ENCODE peak calls at places on chromosomes 4 and X, in nine cellular contexts. C is neuronal stem cell, D is uterus, V is transverse colon, N is IMR-90, P is A673, F is cardiac muscle cell, W is SK-N-SH, X is body of pancreas. S is an unnamed sample.

GRCh38 chr4:16162891-16163290 is 63.4 kb downstream of the TAPT1 start:
- DNase-seq in N (no peak), P (no peak), W (no peak), C (no peak), D (no peak), X (no peak), V (no peak), F (no peak), S (no peak)

GRCh38 chr4:52096048-52096447 is 44.9 kb downstream of the SPATA18 start:
- DNase-seq in W (no peak), C (no peak), P (no peak), F (no peak), D (no peak), X (no peak), V (no peak), N (peak; percentile 37), S (no peak)

GRCh38 chr4:179225594-179225993 is 1783.4 kb upstream of the AGA start:
- DNase-seq in C (no peak), F (no peak), W (no peak), V (no peak), P (peak; percentile 2), X (no peak), D (no peak), N (peak; percentile 6), S (no peak)

GRCh38 chrX:87900320-87900908 is 382.8 kb downstream of the KLHL4 start:
- DNase-seq in X (no peak), W (no peak), V (no peak), N (no peak), C (no peak), D (no peak), F (no peak), P (no peak), S (no peak)

GRCh38 chr4:687975-688694 is 816 bp downstream of the SLC49A3 start:
- DNase-seq in V (no peak), C (no peak), X (peak; percentile 58), D (no peak), F (no peak), N (no peak), P (no peak), W (no peak), S (no peak)

GRCh38 chr4:10656988-10657387 is 27.6 kb downstream of the CLNK start:
- DNase-seq in V (no peak), N (peak; percentile 43), D (no peak), P (no peak), C (no peak), X (peak; percentile 19), W (no peak), F (no peak), S (no peak)

GRCh38 chr4:59904331-59904730 is 1295.8 kb upstream of the ADGRL3 start:
- DNase-seq in C (no peak), N (no peak), P (no peak), W (no peak), D (no peak), X (no peak), F (no peak), V (no peak), S (no peak)

GRCh38 chr4:80185787-80186548 is 11.3 kb upstream of the PRDM8 start:
- DNase-seq in C (no peak), D (no peak), P (no peak), N (peak; percentile 35), V (no peak), F (no peak), X (no peak), W (no peak), S (no peak)

GRCh38 chr4:87002682-87003043 is 67.9 kb downstream of the AFF1 start:
- DNase-seq in F (no peak), P (no peak), N (no peak), V (no peak), X (no peak), C (peak; percentile 30), W (no peak), D (no peak), S (no peak)

GRCh38 chr4:86855572-86855971 is 6.4 kb upstream of the SLC10A6 start:
- DNase-seq in P (no peak), X (no peak), D (no peak), C (no peak), V (no peak), N (peak; percentile 81), F (peak; percentile 62), W (no peak), S (no peak)

GRCh38 chr4:107913283-107913899 is 18.0 kb upstream of the CYP2U1 start:
- DNase-seq in C (peak; percentile 66), N (peak; percentile 76), W (peak; percentile 36), X (peak; percentile 43), D (peak; percentile 22), F (peak; percentile 88), P (peak; percentile 74), V (peak; percentile 11), S (peak; percentile 23)

GRCh38 chr4:78659665-78660064 is 108.1 kb downstream of the ANXA3 start:
- DNase-seq in P (no peak), W (no peak), D (no peak), F (no peak), N (no peak), C (no peak), V (no peak), X (no peak), S (no peak)
- H3K4me1 ChIP-seq in P (no peaks in the 10 kb centered on the region), W (peaks cover 36% of the 10 kb centered on the region), D (no peaks in the 10 kb centered on the region), F (no peaks in the 10 kb centered on the region), N (peaks cover 5% of the 10 kb centered on the region), C (peaks cover 5% of the 10 kb centered on the region), V (peaks cover 9% of the 10 kb centered on the region), X (peaks cover 9% of the 10 kb centered on the region), S (no peaks in the 10 kb centered on the region)

GRCh38 chr4:41203841-41204240 is 10.5 kb downstream of the APBB2 start:
- DNase-seq in C (no peak), P (no peak), N (no peak), V (no peak), F (no peak), W (no peak), X (no peak), D (no peak), S (no peak)
- H3K4me1 ChIP-seq in C (peaks cover 9% of the 10 kb centered on the region), P (peaks cover 32% of the 10 kb centered on the region), N (peaks cover 27% of the 10 kb centered on the region), V (peaks cover 20% of the 10 kb centered on the region), F (no peaks in the 10 kb centered on the region), W (peaks cover 76% of the 10 kb centered on the region), X (peaks cover 39% of the 10 kb centered on the region), D (no peaks in the 10 kb centered on the region), S (no peaks in the 10 kb centered on the region)

GRCh38 chr4:153834901-153835300 is 46.0 kb upstream of the SFRP2 start:
- DNase-seq in X (no peak), W (no peak), P (no peak), N (no peak), F (no peak), D (no peak), C (peak; percentile 88), V (no peak), S (no peak)
- H3K4me1 ChIP-seq in X (no peaks in the 10 kb centered on the region), W (no peaks in the 10 kb centered on the region), P (no peaks in the 10 kb centered on the region), N (no peaks in the 10 kb centered on the region), F (no peaks in the 10 kb centered on the region), D (no peaks in the 10 kb centered on the region), C (peaks cover 26% of the 10 kb centered on the region), V (no peaks in the 10 kb centered on the region), S (no peaks in the 10 kb centered on the region)

GRCh38 chr4:148271166-148271565 is 171.0 kb downstream of the NR3C2 start:
- DNase-seq in C (no peak), W (no peak), X (no peak), P (no peak), N (no peak), V (no peak), F (no peak), D (no peak), S (no peak)
- H3K4me1 ChIP-seq in C (no peaks in the 10 kb centered on the region), W (no peaks in the 10 kb centered on the region), X (peaks cover 38% of the 10 kb centered on the region), P (no peaks in the 10 kb centered on the region), N (no peaks in the 10 kb centered on the region), V (no peaks in the 10 kb centered on the region), F (peaks cover 4% of the 10 kb centered on the region), D (no peaks in the 10 kb centered on the region), S (no peaks in the 10 kb centered on the region)

GRCh38 chr4:142367326-142368188 is 478.5 kb downstream of the INPP4B start:
- DNase-seq in N (no peak), F (no peak), D (no peak), C (no peak), X (no peak), W (no peak), P (peak; percentile 48), V (no peak), S (no peak)
- H3K4me1 ChIP-seq in N (peaks cover 12% of the 10 kb centered on the region), F (no peaks in the 10 kb centered on the region), D (no peaks in the 10 kb centered on the region), C (peaks cover 5% of the 10 kb centered on the region), X (no peaks in the 10 kb centered on the region), W (no peaks in the 10 kb centered on the region), P (peaks cover 44% of the 10 kb centered on the region), V (no peaks in the 10 kb centered on the region), S (no peaks in the 10 kb centered on the region)

GRCh38 chr4:153476829-153477574 is 10.8 kb downstream of the TMEM131L start:
- DNase-seq in F (no peak), V (no peak), N (no peak), P (no peak), X (no peak), W (no peak), D (no peak), C (no peak), S (no peak)
- H3K4me1 ChIP-seq in F (no peaks in the 10 kb centered on the region), V (no peaks in the 10 kb centered on the region), N (peaks cover 2% of the 10 kb centered on the region), P (no peaks in the 10 kb centered on the region), X (peaks cover 13% of the 10 kb centered on the region), W (no peaks in the 10 kb centered on the region), D (no peaks in the 10 kb centered on the region), C (no peaks in the 10 kb centered on the region), S (no peaks in the 10 kb centered on the region)